ENCODE peak calls at places on chromosomes 16 and 17, in four cellular contexts. H, Q, S and I are unnamed samples.

GRCh38 chr17:4594406-4595349 is 10.3 kb downstream of the SMTNL2 start:
- DNase-seq in H (peak), Q (no peak), S (peak), I (no peak)

GRCh38 chr17:79707931-79708891 is 22.5 kb upstream of the ENPP7 start:
- DNase-seq in H (peak), Q (no peak), S (peak), I (no peak)

GRCh38 chr16:67967183-67967955 is 1.1 kb downstream of the SLC12A4 start:
- DNase-seq in H (peak), Q (no peak), S (no peak), I (no peak)

GRCh38 chr17:66481259-66481658 is 178.8 kb downstream of the PRKCA start:
- DNase-seq in H (no peak), Q (no peak), S (no peak), I (no peak)

GRCh38 chr17:9522074-9522473 is 53.5 kb downstream of the STX8 start:
- DNase-seq in H (peak), Q (peak), S (no peak), I (no peak)

GRCh38 chr16:67093098-67093732 is 16.5 kb upstream of the PHAF1 start:
- DNase-seq in H (no peak), Q (no peak), S (no peak), I (no peak)

GRCh38 chr17:56320443-56320842 is 167.2 kb downstream of the ANKFN1 start:
- DNase-seq in H (no peak), Q (no peak), S (no peak), I (no peak)

GRCh38 chr16:65809627-65810026 is 556.9 kb upstream of the CDH5 start:
- DNase-seq in H (peak), Q (no peak), S (no peak), I (peak)

GRCh38 chr17:55086635-55087058 is 118.1 kb downstream of the STXBP4 start:
- DNase-seq in H (peak), Q (peak), S (no peak), I (no peak)

GRCh38 chr17:30565073-30565935 is 88.1 kb downstream of the GOSR1 start:
- DNase-seq in H (peak), Q (no peak), S (no peak), I (no peak)

GRCh38 chr17:17080181-17080631 is 37.9 kb downstream of the MPRIP start:
- DNase-seq in H (no peak), Q (no peak), S (no peak), I (no peak)

GRCh38 chr16:16021020-16021419 is 71.6 kb downstream of the ABCC1 start:
- DNase-seq in H (no peak), Q (no peak), S (no peak), I (no peak)

GRCh38 chr16:15830832-15831451 is 25.9 kb downstream of the MYH11 start:
- DNase-seq in H (no peak), Q (no peak), S (no peak), I (no peak)

GRCh38 chr16:55660776-55661175 is 5.0 kb downstream of the SLC6A2 start:
- DNase-seq in H (no peak), Q (no peak), S (no peak), I (no peak)
- TF ChIP-seq CTCF in H (no peak), Q (no peak), S (no peak), I (no peak)

DNA sequence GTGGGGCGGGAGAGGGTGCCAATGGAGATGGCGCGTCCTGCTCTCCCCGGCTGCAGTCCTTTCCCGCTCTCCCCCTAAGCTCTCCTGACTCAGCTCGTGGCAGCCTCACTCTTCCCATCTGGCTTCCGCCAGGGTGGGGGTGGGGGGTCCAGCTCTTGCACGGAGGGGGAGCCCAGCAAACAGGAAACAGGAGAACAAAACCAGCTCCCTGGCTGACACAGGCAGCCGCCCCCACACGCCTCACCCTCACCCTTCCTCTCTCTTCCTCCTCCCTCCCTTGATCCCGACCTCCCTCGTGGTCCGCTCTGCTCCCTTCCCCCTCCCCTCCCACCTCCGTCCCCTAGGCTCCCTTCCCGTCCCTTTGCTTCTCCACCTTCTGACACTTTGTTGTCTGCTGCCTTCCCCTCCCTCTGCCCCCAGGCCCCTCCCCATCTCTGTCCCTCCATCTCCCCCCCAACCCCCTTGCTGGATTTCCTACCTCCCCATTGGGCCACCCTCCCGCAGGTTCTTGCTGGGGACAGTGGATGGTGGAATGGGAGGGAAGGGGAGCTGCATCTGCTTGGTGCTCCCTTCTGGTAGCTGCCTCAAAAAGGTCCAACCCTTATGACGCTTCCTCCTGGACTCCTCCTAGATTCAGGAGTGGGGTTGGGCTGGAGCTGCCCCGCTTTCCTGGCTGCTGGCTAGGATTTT is 23.7 kb downstream of the ARHGAP23 start:
- DNase-seq in H (peak), Q (peak), S (no peak), I (no peak)
- H3K4me3 ChIP-seq in H (peak), Q (peak), S (no peak), I (no peak)

DNA sequence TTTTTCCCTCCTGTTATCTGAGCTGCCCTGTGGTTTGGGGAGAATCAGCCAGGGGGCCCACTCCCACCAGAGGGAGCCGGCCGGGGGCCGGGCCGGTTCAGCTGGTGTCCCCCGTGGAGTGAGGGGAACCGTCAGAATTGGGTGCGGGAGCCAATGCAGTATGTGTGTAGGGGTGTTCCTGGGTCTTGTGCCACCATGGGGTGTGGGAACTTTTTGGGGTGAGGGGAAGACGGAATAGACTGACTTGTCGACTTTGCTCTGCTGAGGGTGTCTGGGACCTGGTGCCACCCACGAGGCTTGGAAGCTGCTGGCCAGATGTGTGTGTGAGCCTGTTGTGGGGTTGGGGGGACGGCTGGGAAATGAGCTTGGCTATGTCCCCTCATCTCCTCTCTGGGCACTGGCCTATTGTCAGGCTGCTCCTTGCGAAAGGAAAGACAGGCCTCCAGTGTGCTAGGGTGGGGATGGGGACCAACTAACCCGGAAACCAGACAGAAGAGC is 9.9 kb downstream of the RARA start:
- DNase-seq in H (no peak), Q (no peak), S (peak), I (no peak)
- TF ChIP-seq CTCF in H (no peak), Q (peak), S (no peak), I (no peak)

DNA sequence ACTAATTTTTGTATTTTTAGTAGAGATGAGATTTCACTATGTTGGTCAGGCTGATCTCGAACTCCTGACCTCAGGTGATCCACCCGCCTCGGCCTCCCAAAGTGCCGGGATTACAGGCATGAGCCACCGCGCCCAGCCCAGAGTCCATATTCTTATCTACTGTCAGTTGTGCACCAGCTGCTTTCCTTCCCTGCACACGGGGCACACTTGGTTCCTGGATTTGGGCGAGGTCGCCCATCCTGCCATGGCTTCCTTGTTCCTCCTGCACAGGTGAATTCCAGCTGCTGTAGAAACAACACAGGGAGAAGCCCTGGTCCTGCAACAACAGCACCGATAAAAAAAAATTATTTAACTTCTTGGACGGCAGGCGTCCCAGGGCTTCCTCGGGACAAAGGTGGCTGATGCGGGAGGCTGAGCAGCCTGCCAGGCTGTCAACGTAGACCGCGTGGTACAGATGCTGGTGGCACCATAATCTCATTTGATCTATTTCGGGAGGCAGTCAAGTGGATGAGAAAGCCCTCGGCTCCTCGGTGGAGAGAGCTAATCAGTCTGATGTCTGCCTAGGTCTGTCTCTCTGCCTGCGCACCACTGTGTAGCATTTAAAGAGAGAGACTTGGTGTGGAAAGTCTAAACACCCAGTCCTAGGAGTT is 19.1 kb downstream of the RGS9 start:
- DNase-seq in H (no peak), Q (no peak), S (peak), I (no peak)
- H3K4me3 ChIP-seq in H (no peak), Q (no peak), S (no peak), I (no peak)

GRCh38 chr17:63695889-63696288 is 4.0 kb downstream of the LIMD2 start:
- DNase-seq in H (no peak), Q (no peak), S (no peak), I (no peak)
- TF ChIP-seq CTCF in H (no peak), Q (no peak), S (no peak), I (no peak)